ENCODE peak calls at places on chromosomes 1 and 21, in nine cellular contexts. N is tibial nerve, Z is prostate gland, D is psoas muscle, K is mesendoderm, T is left ventricle myocardium inferior, U is spleen, E is HepG2, G is colonic mucosa. P is an unnamed sample. For H3K4me1, the result is how much of the 10 kb centered on the place peaks cover.

GRCh38 chr1:29698033-29698432 is 461.7 kb downstream of the PTPRU start:
- DNase-seq in N (no peak), Z (no peak), D (no peak), K (peak), T (no peak), U (no peak), E (peak), G (peak), P (no peak)

GRCh38 chr1:108041360-108042143 is 76.6 kb upstream of the VAV3 start:
- DNase-seq in N (no peak), Z (peak), D (no peak), K (no peak), T (no peak), U (no peak), E (no peak), G (no peak), P (no peak)

GRCh38 chr1:151065089-151065645 is 5.0 kb downstream of the MLLT11 start:
- DNase-seq in N (no peak), Z (no peak), D (no peak), K (no peak), T (no peak), U (no peak), E (no peak), G (no peak), P (no peak)

GRCh38 chr21:15079276-15079675 is 14.5 kb upstream of the NRIP1 start:
- DNase-seq in N (no peak), Z (no peak), D (no peak), K (no peak), T (no peak), U (no peak), E (no peak), G (no peak), P (no peak)

GRCh38 chr1:11781298-11781697 is 19.3 kb downstream of the C1orf167 start:
- DNase-seq in N (no peak), Z (no peak), D (no peak), K (no peak), T (no peak), U (no peak), E (no peak), G (no peak), P (no peak)

GRCh38 chr1:58966103-58966916 is 182.5 kb upstream of the JUN start:
- DNase-seq in N (no peak), Z (no peak), D (no peak), K (no peak), T (no peak), U (no peak), E (no peak), G (no peak), P (no peak)

GRCh38 chr1:193062698-193063463 is 3.5 kb downstream of the RO60 start:
- DNase-seq in N (no peak), Z (no peak), D (no peak), K (no peak), T (no peak), U (no peak), E (no peak), G (no peak), P (no peak)

GRCh38 chr1:11851171-11851570 is 3.6 kb upstream of the NPPA start:
- DNase-seq in N (no peak), Z (no peak), D (no peak), K (no peak), T (no peak), U (no peak), E (no peak), G (no peak), P (no peak)

GRCh38 chr1:116446686-116447085 is 73.6 kb downstream of the ATP1A1 start:
- DNase-seq in N (no peak), Z (no peak), D (no peak), K (no peak), T (no peak), U (no peak), E (no peak), G (no peak), P (no peak)

GRCh38 chr1:34690269-34690668 is 64.6 kb upstream of the GJB5 start:
- DNase-seq in N (no peak), Z (no peak), D (no peak), K (no peak), T (no peak), U (no peak), E (no peak), G (peak), P (no peak)

GRCh38 chr1:9687876-9688582 is 36.5 kb downstream of the PIK3CD start:
- DNase-seq in N (no peak), Z (no peak), D (peak), K (no peak), T (no peak), U (peak), E (no peak), G (peak), P (no peak)

GRCh38 chr1:151399890-151400235 is 490 bp downstream of the PSMB4 start:
- DNase-seq in N (no peak), Z (no peak), D (no peak), K (peak), T (no peak), U (no peak), E (no peak), G (no peak), P (peak)

GRCh38 chr1:167899253-167899681 is 14.7 kb downstream of the ADCY10 start:
- DNase-seq in N (no peak), Z (peak), D (peak), K (no peak), T (peak), U (no peak), E (no peak), G (no peak), P (no peak)

DNA sequence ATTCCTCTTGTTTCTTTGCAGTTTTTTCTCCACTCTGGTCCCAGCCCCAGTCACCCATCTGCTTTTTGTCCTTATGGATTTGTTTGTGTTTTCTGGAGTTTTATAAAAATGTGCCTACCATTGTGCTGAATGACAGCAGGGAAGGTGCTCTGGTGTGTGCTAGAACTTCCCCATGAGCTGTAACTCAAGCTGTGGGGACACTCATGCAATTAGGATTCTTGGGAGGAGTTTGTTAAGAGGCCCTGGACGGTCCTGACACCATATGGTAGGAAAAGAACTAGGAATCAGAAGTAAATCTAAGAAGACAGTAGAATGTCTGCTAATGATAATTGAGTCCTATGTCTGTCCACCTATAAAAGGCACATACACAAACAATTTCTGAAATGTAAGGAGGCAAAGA is 27.4 kb downstream of the URB2 start:
- DNase-seq in N (no peak), Z (no peak), D (no peak), K (no peak), T (no peak), U (no peak), E (no peak), G (no peak), P (no peak)
- H3K4me1 ChIP-seq in N (under half), Z (under half), D (under half), K (under half), T (under half), U (under half), E (under half), G (under half), P (under half)

GRCh38 chr21:26471116-26471505 is 102.0 kb downstream of the CYYR1 start:
- DNase-seq in N (no peak), Z (no peak), D (no peak), K (no peak), T (no peak), U (no peak), E (no peak), G (no peak), P (no peak)
- H3K4me3 ChIP-seq in N (no peak), Z (no peak), D (no peak), K (no peak), T (no peak), U (no peak), E (no peak), G (no peak), P (no peak)

GRCh38 chr1:31032266-31032665 is 33.3 kb downstream of the PUM1 start:
- DNase-seq in N (no peak), Z (no peak), D (no peak), K (no peak), T (no peak), U (no peak), E (no peak), G (no peak), P (no peak)

GRCh38 chr1:31033573-31033972 is 31.9 kb downstream of the PUM1 start:
- DNase-seq in N (no peak), Z (no peak), D (no peak), K (peak), T (no peak), U (no peak), E (no peak), G (no peak), P (no peak)

GRCh38 chr1:31031330-31032143 is 34.0 kb downstream of the PUM1 start:
- DNase-seq in N (no peak), Z (no peak), D (no peak), K (peak), T (no peak), U (no peak), E (no peak), G (no peak), P (no peak)

GRCh38 chr1:31029031-31029430 is 36.5 kb downstream of the PUM1 start:
- DNase-seq in N (no peak), Z (no peak), D (no peak), K (no peak), T (no peak), U (no peak), E (no peak), G (no peak), P (no peak)

GRCh38 chr1:31027693-31028526 is 37.6 kb downstream of the PUM1 start:
- DNase-seq in N (no peak), Z (no peak), D (no peak), K (no peak), T (no peak), U (no peak), E (no peak), G (no peak), P (no peak)
- H3K4me1 ChIP-seq in N (half or more), Z (under half), D (half or more), K (under half), T (half or more), U (half or more), E (half or more), G (under half), P (half or more)

GRCh38 chr1:110213143-110213540 is 3.0 kb downstream of the KCNC4 start:
- DNase-seq in N (no peak), Z (no peak), D (no peak), K (no peak), T (no peak), U (no peak), E (no peak), G (no peak), P (no peak)
- H3K4me3 ChIP-seq in N (no peak), Z (no peak), D (no peak), K (no peak), T (peak), U (no peak), E (no peak), G (no peak), P (no peak)

DNA sequence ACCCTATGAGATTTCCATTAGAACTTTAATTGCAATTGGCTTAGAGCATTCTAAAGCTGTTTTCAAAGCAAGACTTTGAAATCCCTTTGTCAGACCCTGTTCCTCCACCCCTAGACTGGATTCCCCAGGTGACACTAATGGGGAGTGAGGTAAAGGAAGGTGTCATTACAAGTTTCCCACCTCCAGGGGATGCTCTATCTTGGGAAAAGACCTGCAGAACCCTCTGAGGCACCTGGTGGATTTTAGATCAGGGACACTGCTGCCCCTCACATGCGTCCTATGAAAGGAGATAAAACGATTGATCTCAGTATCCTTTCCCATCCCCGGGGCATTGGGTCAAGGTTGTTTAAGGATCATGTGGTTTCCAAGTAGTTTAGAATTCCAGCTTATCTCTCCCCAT is 80.3 kb upstream of the RGS4 start:
- DNase-seq in N (no peak), Z (no peak), D (no peak), K (peak), T (no peak), U (no peak), E (peak), G (no peak), P (no peak)
- H3K4me1 ChIP-seq in N (under half), Z (under half), D (under half), K (under half), T (under half), U (under half), E (under half), G (under half), P (under half)

DNA sequence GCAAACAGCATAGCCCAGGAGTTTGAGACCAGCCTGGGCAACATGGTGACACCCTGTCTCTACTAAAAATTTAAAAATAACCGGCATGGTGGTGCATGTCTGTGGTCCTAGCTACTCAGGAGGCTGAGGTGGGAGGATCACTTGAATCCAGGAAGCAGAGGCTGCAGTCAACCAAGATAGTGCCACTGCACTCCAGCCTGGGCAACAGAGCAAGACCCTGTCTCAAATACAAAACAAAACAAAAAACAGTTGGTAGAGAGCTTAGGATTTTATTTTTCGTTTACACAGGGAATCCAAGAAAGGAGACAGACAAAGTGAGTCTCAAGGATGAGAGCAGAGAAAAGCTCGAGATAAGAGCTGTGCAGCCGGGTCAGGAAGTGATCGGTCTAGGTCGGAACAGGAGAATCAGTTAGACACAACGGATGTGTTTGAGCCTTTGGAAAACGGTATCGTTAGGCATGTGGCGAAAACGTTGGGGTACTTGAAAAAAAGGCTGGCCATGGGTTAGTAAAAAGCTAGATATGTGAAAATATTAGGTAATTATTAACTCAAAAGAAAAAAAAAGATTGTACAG is 1.7 kb upstream of the MIB2 start:
- DNase-seq in N (no peak), Z (no peak), D (no peak), K (no peak), T (no peak), U (no peak), E (no peak), G (no peak), P (no peak)
- H3K4me3 ChIP-seq in N (peak), Z (no peak), D (peak), K (no peak), T (peak), U (peak), E (peak), G (no peak), P (peak)

P was measured in esophagus muscularis mucosa.